ENCODE peak calls at places on chromosome 14, in five cellular contexts. One of them, this sample, is unnamed.

GRCh38 chr14:89926709-89927108 is 27.8 kb downstream of the EFCAB11 start:
- DNase-seq in AG04450: no peak
- DNase-seq in OCI-LY7: no peak
- DNase-seq in choroid plexus epithelial cell: peak; percentile 82
- DNase-seq in fibroblast of pulmonary artery: peak; percentile 75
- DNase-seq in this sample: no peak

GRCh38 chr14:85532981-85533820 is 3.3 kb downstream of the FLRT2 start:
- DNase-seq in AG04450: no peak
- DNase-seq in OCI-LY7: no peak
- DNase-seq in fibroblast of pulmonary artery: peak; percentile 91
- DNase-seq in choroid plexus epithelial cell: peak; percentile 90
- DNase-seq in this sample: no peak

GRCh38 chr14:67987596-67987995 is 168.0 kb downstream of the RAD51B start:
- DNase-seq in AG04450: peak; percentile 72
- DNase-seq in OCI-LY7: no peak
- DNase-seq in fibroblast of pulmonary artery: peak; percentile 89
- DNase-seq in choroid plexus epithelial cell: peak; percentile 98
- DNase-seq in this sample: no peak

GRCh38 chr14:73238262-73238852 is 1.1 kb downstream of the PAPLN start:
- DNase-seq in fibroblast of pulmonary artery: peak; percentile 81
- DNase-seq in choroid plexus epithelial cell: peak; percentile 94
- DNase-seq in OCI-LY7: no peak
- DNase-seq in AG04450: peak; percentile 18
- DNase-seq in this sample: no peak

GRCh38 chr14:101103321-101103901 is 199.9 kb upstream of the RTL1 start:
- DNase-seq in choroid plexus epithelial cell: no peak
- DNase-seq in fibroblast of pulmonary artery: no peak
- DNase-seq in OCI-LY7: no peak
- DNase-seq in AG04450: no peak
- DNase-seq in this sample: no peak

GRCh38 chr14:69010632-69011031 is 31.5 kb upstream of the ACTN1 start:
- DNase-seq in OCI-LY7: no peak
- DNase-seq in choroid plexus epithelial cell: no peak
- DNase-seq in AG04450: no peak
- DNase-seq in fibroblast of pulmonary artery: no peak
- DNase-seq in this sample: no peak

GRCh38 chr14:34872822-34873590 is 2.2 kb downstream of the BAZ1A start:
- DNase-seq in choroid plexus epithelial cell: peak; percentile 65
- DNase-seq in OCI-LY7: peak; percentile 23
- DNase-seq in AG04450: no peak
- DNase-seq in fibroblast of pulmonary artery: peak; percentile 60
- DNase-seq in this sample: no peak

GRCh38 chr14:24060984-24061913 is 9.4 kb downstream of the CARMIL3 start:
- DNase-seq in fibroblast of pulmonary artery: no peak
- DNase-seq in choroid plexus epithelial cell: no peak
- DNase-seq in AG04450: no peak
- DNase-seq in OCI-LY7: no peak
- DNase-seq in this sample: no peak

GRCh38 chr14:50425816-50426215 is 29.1 kb upstream of the CDKL1 start:
- DNase-seq in fibroblast of pulmonary artery: peak; percentile 78
- DNase-seq in OCI-LY7: no peak
- DNase-seq in AG04450: peak; percentile 7
- DNase-seq in choroid plexus epithelial cell: peak; percentile 86
- DNase-seq in this sample: no peak

GRCh38 chr14:92688434-92689375 is 59.7 kb downstream of the LGMN start:
- DNase-seq in OCI-LY7: no peak
- DNase-seq in AG04450: no peak
- DNase-seq in choroid plexus epithelial cell: no peak
- DNase-seq in fibroblast of pulmonary artery: no peak
- DNase-seq in this sample: no peak
- H3K4me3 ChIP-seq in OCI-LY7: no peak overlapping the region
- H3K4me3 ChIP-seq in AG04450: no peak overlapping the region
- H3K4me3 ChIP-seq in choroid plexus epithelial cell: no peak overlapping the region
- H3K4me3 ChIP-seq in fibroblast of pulmonary artery: no peak overlapping the region
- H3K4me3 ChIP-seq in this sample: no peak overlapping the region

GRCh38 chr14:40347675-40348074 is 915.4 kb upstream of the FBXO33 start:
- DNase-seq in choroid plexus epithelial cell: no peak
- DNase-seq in AG04450: no peak
- DNase-seq in OCI-LY7: no peak
- DNase-seq in fibroblast of pulmonary artery: no peak
- DNase-seq in this sample: no peak
- H3K4me3 ChIP-seq in choroid plexus epithelial cell: no peak overlapping the region
- H3K4me3 ChIP-seq in AG04450: no peak overlapping the region
- H3K4me3 ChIP-seq in OCI-LY7: no peak overlapping the region
- H3K4me3 ChIP-seq in fibroblast of pulmonary artery: no peak overlapping the region
- H3K4me3 ChIP-seq in this sample: no peak overlapping the region

GRCh38 chr14:22813145-22813544 is 2.1 kb downstream of the SLC7A7 start:
- DNase-seq in OCI-LY7: no peak
- DNase-seq in choroid plexus epithelial cell: no peak
- DNase-seq in AG04450: no peak
- DNase-seq in fibroblast of pulmonary artery: no peak
- DNase-seq in this sample: no peak
- H3K4me3 ChIP-seq in OCI-LY7: peak overlapping the region; percentile 67
- H3K4me3 ChIP-seq in choroid plexus epithelial cell: no peak overlapping the region
- H3K4me3 ChIP-seq in AG04450: no peak overlapping the region
- H3K4me3 ChIP-seq in fibroblast of pulmonary artery: no peak overlapping the region
- H3K4me3 ChIP-seq in this sample: no peak overlapping the region

DNA sequence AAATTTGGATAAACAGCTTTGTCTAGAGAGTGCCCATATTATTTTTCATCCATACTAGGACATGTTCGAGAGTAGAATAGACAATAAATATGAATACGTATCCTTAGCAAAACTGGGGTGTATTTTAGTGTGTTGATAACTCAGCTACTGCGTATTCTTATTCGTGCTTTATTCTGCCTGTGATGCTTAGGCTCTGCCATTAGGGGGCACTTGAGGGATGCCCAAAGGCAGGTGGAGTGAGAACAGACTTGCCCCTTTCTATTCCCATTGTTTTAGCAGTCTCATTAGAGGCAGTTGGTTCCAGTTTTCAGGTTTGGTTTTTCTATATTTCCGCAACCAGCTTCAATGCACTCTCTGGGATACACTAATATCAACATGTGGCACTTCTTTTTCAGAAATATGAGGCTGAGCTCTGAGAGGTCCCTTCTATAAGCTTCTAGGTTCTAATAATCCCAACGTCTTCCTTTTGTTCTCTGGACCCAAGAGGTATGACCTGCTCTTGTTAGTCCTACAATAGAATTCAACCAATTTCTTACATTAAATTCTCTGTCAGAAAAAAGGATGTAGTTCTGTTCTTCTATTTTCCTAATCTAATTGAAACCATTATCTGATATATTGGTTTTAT is 985.7 kb upstream of the FBXO33 start:
- DNase-seq in AG04450: no peak
- DNase-seq in OCI-LY7: peak; percentile 47
- DNase-seq in fibroblast of pulmonary artery: peak; percentile 4
- DNase-seq in choroid plexus epithelial cell: no peak
- DNase-seq in this sample: peak; percentile 40
- H3K4me3 ChIP-seq in AG04450: no peak overlapping the region
- H3K4me3 ChIP-seq in OCI-LY7: no peak overlapping the region
- H3K4me3 ChIP-seq in fibroblast of pulmonary artery: no peak overlapping the region
- H3K4me3 ChIP-seq in choroid plexus epithelial cell: no peak overlapping the region
- H3K4me3 ChIP-seq in this sample: peak overlapping the region; percentile 10

DNA sequence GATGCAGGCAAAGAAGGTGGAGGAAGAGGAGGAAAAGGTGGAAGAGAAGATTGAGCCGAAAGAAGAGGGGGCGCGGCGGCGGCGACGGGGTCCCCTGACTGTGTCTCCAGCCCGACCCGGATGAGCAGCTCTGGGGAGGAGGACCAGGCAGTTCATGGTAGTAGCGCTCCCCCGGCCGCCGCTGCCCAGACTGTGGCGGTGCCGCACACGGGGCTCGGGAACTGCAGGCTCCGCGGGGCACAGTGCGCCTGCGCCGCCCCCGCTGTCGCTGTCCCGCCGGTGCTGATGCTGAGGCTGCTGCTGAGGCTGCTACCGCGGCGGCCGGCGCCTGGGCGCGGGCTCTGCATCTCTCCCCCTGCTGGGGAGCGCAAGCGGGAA is at the start of gene KCNH5:
- DNase-seq in choroid plexus epithelial cell: peak; percentile 12
- DNase-seq in AG04450: no peak
- DNase-seq in OCI-LY7: no peak
- DNase-seq in fibroblast of pulmonary artery: peak; percentile 50
- DNase-seq in this sample: no peak
- H3K4me3 ChIP-seq in choroid plexus epithelial cell: no peak within 1 kb of the TSS
- H3K4me3 ChIP-seq in AG04450: peak within 1 kb of the TSS; percentile 64
- H3K4me3 ChIP-seq in OCI-LY7: no peak within 1 kb of the TSS
- H3K4me3 ChIP-seq in fibroblast of pulmonary artery: peak within 1 kb of the TSS; percentile 42
- H3K4me3 ChIP-seq in this sample: no peak within 1 kb of the TSS